ENCODE peak calls at places on chromosomes 12 and 14, in eight cellular contexts. U is NCI-H1417, B is uterus, T is left ventricle myocardium inferior, H is A549, S is colonic mucosa, P is amniotic stem cell, X is NCI-H510A treated with DMSO at 0.1 percent for 48 hours. G is an unnamed sample.

GRCh38 chr12:44381341-44381740 is 494.8 kb downstream of the NELL2 start:
- DNase-seq in S (no peak), U (no peak), T (no peak), P (no peak), X (no peak), B (no peak), H (no peak), G (no peak)

GRCh38 chr14:77123381-77124344 is 17.9 kb downstream of the ZDHHC22 start:
- DNase-seq in B (no peak), P (no peak), S (peak), U (peak), T (peak), X (peak), H (no peak), G (peak)

GRCh38 chr12:105223358-105223840 is 12.6 kb downstream of the APPL2 start:
- DNase-seq in P (no peak), T (no peak), X (no peak), U (no peak), S (no peak), B (no peak), H (no peak), G (peak)

GRCh38 chr12:90280564-90281058 is 572.0 kb upstream of the ATP2B1 start:
- DNase-seq in S (no peak), P (no peak), B (no peak), U (no peak), H (no peak), T (no peak), X (no peak), G (no peak)

GRCh38 chr12:94026566-94026965 is 121.8 kb upstream of the PLXNC1 start:
- DNase-seq in B (no peak), S (no peak), T (no peak), X (no peak), U (no peak), P (no peak), H (no peak), G (no peak)

GRCh38 chr12:124564232-124564958 is 3.0 kb downstream of the NCOR2 start:
- DNase-seq in U (peak), X (no peak), S (no peak), T (no peak), H (no peak), B (no peak), P (no peak), G (peak)

GRCh38 chr14:21408152-21408551 is 24.3 kb upstream of the SUPT16H start:
- DNase-seq in T (no peak), X (no peak), H (peak), U (no peak), S (no peak), B (no peak), P (peak), G (no peak)

GRCh38 chr14:46902837-46903236 is 251.3 kb upstream of the RPL10L start:
- DNase-seq in S (no peak), X (no peak), B (no peak), H (no peak), U (no peak), P (no peak), T (no peak), G (no peak)

GRCh38 chr12:95859344-95859816 is 628 bp downstream of the SNRPF start:
- DNase-seq in P (no peak), B (no peak), X (peak), S (no peak), H (peak), U (peak), T (no peak), G (peak)

GRCh38 chr12:2561367-2561766 is 233.4 kb upstream of the FKBP4 start:
- DNase-seq in T (no peak), H (no peak), U (no peak), B (no peak), X (no peak), P (no peak), S (no peak), G (no peak)

GRCh38 chr14:31933716-31934115 is 143.4 kb upstream of the ARHGAP5 start:
- DNase-seq in H (no peak), T (no peak), P (no peak), X (no peak), U (peak), B (no peak), S (no peak), G (no peak)

GRCh38 chr14:104598461-104599273 is 5.9 kb downstream of the TMEM179 start:
- DNase-seq in H (no peak), X (no peak), U (peak), B (no peak), S (no peak), T (no peak), P (no peak), G (peak)

GRCh38 chr14:64930085-64930843 is 12.3 kb downstream of the GPX2 start:
- DNase-seq in U (no peak), P (no peak), X (no peak), S (no peak), B (no peak), H (no peak), T (no peak), G (no peak)

GRCh38 chr12:122227341-122227740 is 1.5 kb upstream of the DIABLO start:
- DNase-seq in T (no peak), P (no peak), X (peak), H (no peak), S (no peak), U (peak), B (no peak), G (peak)

GRCh38 chr12:54040148-54040494 is 7.3 kb downstream of the HOXC5 start:
- DNase-seq in P (no peak), S (no peak), U (no peak), X (no peak), T (no peak), B (no peak), H (peak), G (no peak)

GRCh38 chr14:98136019-98136418 is 1136.0 kb downstream of the BCL11B start:
- DNase-seq in U (peak), H (no peak), P (no peak), T (no peak), X (no peak), S (no peak), B (no peak), G (no peak)

GRCh38 chr12:57175428-57176138 is 28.2 kb upstream of the LRP1-AS start:
- DNase-seq in U (peak), P (peak), X (peak), B (peak), H (peak), S (peak), T (peak), G (peak)

GRCh38 chr12:121786441-121786825 is 7.1 kb downstream of the RHOF start:
- DNase-seq in H (peak), P (peak), X (no peak), T (no peak), S (peak), U (no peak), B (no peak), G (no peak)

GRCh38 chr12:47216150-47216677 is 136.5 kb upstream of the AMIGO2 start:
- DNase-seq in X (no peak), U (no peak), S (no peak), T (peak), B (no peak), P (no peak), H (no peak), G (no peak)

GRCh38 chr12:72282721-72283120 is 10.6 kb downstream of the TRHDE start:
- DNase-seq in B (no peak), X (peak), P (no peak), H (no peak), T (no peak), S (no peak), U (peak), G (no peak)

GRCh38 chr14:29352681-29353080 is 575.0 kb downstream of the PRKD1 start:
- DNase-seq in S (no peak), T (no peak), B (no peak), U (no peak), H (no peak), P (no peak), X (no peak), G (no peak)

GRCh38 chr12:85363382-85364190 is 83.6 kb downstream of the ALX1 start:
- DNase-seq in S (no peak), B (no peak), T (no peak), X (no peak), U (no peak), H (no peak), P (no peak), G (no peak)

G was measured in DMS79 treated with DMSO at 0.1 percent for 48 hours.